ENCODE peak calls at places on chromosomes 1 and 21, in eight cellular contexts. R is NCI-H2029, I is astrocyte of the hippocampus, H is spleen, Z is dorsolateral prefrontal cortex, V is Ammon's horn, J is A172, S is HCEC 1CT. T is an unnamed sample.

GRCh38 chr21:34129039-34129891 is 55.9 kb downstream of the MRPS6 start:
- DNase-seq in R (peak; percentile 72), I (peak; percentile 90), H (no peak), Z (peak; percentile 74), V (peak; percentile 86), J (peak; percentile 86), S (peak; percentile 87), T (peak; percentile 58)

GRCh38 chr1:244171241-244171985 is 120.3 kb downstream of the ZBTB18 start:
- DNase-seq in R (no peak), I (no peak), H (no peak), Z (peak; percentile 89), V (peak; percentile 80), J (no peak), S (no peak), T (peak; percentile 39)

GRCh38 chr1:35574655-35575400 is 1.7 kb downstream of the TFAP2E start:
- DNase-seq in R (no peak), I (no peak), H (peak; percentile 59), Z (no peak), V (no peak), J (no peak), S (no peak), T (no peak)

GRCh38 chr1:23673086-23673813 is 18.4 kb upstream of the RPL11 start:
- DNase-seq in R (no peak), I (peak; percentile 75), H (no peak), Z (no peak), V (no peak), J (peak; percentile 46), S (peak; percentile 63), T (no peak)

GRCh38 chr1:179058343-179059184 is 23.3 kb upstream of the TOR3A start:
- DNase-seq in R (no peak), I (no peak), H (no peak), Z (no peak), V (no peak), J (peak; percentile 54), S (peak; percentile 75), T (no peak)

GRCh38 chr21:21057349-21058062 is 59.3 kb downstream of the NCAM2 start:
- DNase-seq in R (no peak), I (no peak), H (no peak), Z (no peak), V (no peak), J (no peak), S (no peak), T (no peak)

GRCh38 chr1:24955161-24955560 is 25.1 kb upstream of the RUNX3 start:
- DNase-seq in R (no peak), I (no peak), H (peak; percentile 32), Z (no peak), V (no peak), J (peak; percentile 79), S (no peak), T (no peak)

GRCh38 chr1:212354464-212354863 is 60.2 kb downstream of the PACC1 start:
- DNase-seq in R (no peak), I (no peak), H (no peak), Z (no peak), V (no peak), J (no peak), S (no peak), T (no peak)

GRCh38 chr1:95793893-95794292 is 559.9 kb downstream of the RWDD3 start:
- DNase-seq in R (no peak), I (peak; percentile 6), H (no peak), Z (no peak), V (peak; percentile 5), J (no peak), S (no peak), T (no peak)

GRCh38 chr1:196209983-196210382 is 398.3 kb downstream of the KCNT2 start:
- DNase-seq in R (no peak), I (peak; percentile 72), H (no peak), Z (no peak), V (no peak), J (no peak), S (no peak), T (no peak)

GRCh38 chr1:23634840-23635642 is 56.6 kb upstream of the RPL11 start:
- DNase-seq in R (peak; percentile 39), I (peak; percentile 87), H (no peak), Z (peak; percentile 13), V (peak; percentile 68), J (peak; percentile 60), S (peak; percentile 61), T (peak; percentile 63)

GRCh38 chr1:48680411-48681035 is 96.2 kb downstream of the BEND5 start:
- DNase-seq in R (no peak), I (peak; percentile 50), H (no peak), Z (no peak), V (no peak), J (no peak), S (no peak), T (no peak)

GRCh38 chr1:233587958-233588799 is 25.7 kb upstream of the KCNK1 start:
- DNase-seq in R (no peak), I (peak; percentile 46), H (no peak), Z (peak; percentile 76), V (peak; percentile 30), J (no peak), S (no peak), T (no peak)

GRCh38 chr1:234521802-234522185 is 42.8 kb upstream of the TARBP1 start:
- DNase-seq in R (no peak), I (no peak), H (no peak), Z (no peak), V (no peak), J (no peak), S (no peak), T (no peak)

GRCh38 chr1:35524106-35524505 is 33.1 kb downstream of the KIAA0319L start:
- DNase-seq in R (no peak), I (no peak), H (no peak), Z (no peak), V (no peak), J (no peak), S (no peak), T (no peak)

GRCh38 chr1:34681481-34682451 is 73.1 kb upstream of the GJB5 start:
- DNase-seq in R (peak; percentile 40), I (peak; percentile 66), H (no peak), Z (peak; percentile 18), V (peak; percentile 32), J (peak; percentile 12), S (no peak), T (peak; percentile 40)

GRCh38 chr1:218925777-218926176 is 247.9 kb upstream of the LYPLAL1 start:
- DNase-seq in R (no peak), I (no peak), H (no peak), Z (no peak), V (no peak), J (no peak), S (no peak), T (no peak)

GRCh38 chr1:30407030-30407861 is 316.1 kb downstream of the MATN1 start:
- DNase-seq in R (no peak), I (peak; percentile 4), H (peak; percentile 54), Z (peak; percentile 2), V (no peak), J (peak; percentile 51), S (no peak), T (no peak)

GRCh38 chr21:15277498-15277897 is 212.7 kb upstream of the NRIP1 start:
- DNase-seq in R (no peak), I (no peak), H (no peak), Z (no peak), V (no peak), J (no peak), S (no peak), T (no peak)

GRCh38 chr1:173258484-173259264 is 51.5 kb upstream of the TNFSF4 start:
- DNase-seq in R (no peak), I (peak; percentile 38), H (no peak), Z (no peak), V (no peak), J (peak; percentile 65), S (no peak), T (no peak)

GRCh38 chr1:28503117-28503516 is 2.7 kb upstream of the RCC1 start:
- DNase-seq in R (no peak), I (no peak), H (no peak), Z (no peak), V (no peak), J (no peak), S (no peak), T (no peak)

GRCh38 chr1:23592209-23592905 is 33.1 kb upstream of the ID3 start:
- DNase-seq in R (no peak), I (peak; percentile 53), H (no peak), Z (no peak), V (no peak), J (no peak), S (no peak), T (no peak)

GRCh38 chr1:155001438-155001687 is 1.2 kb upstream of the ZBTB7B start:
- DNase-seq in R (no peak), I (no peak), H (no peak), Z (no peak), V (no peak), J (no peak), S (peak; percentile 36), T (no peak)

GRCh38 chr1:198778049-198778448 is 139.2 kb downstream of the PTPRC start:
- DNase-seq in R (no peak), I (peak; percentile 70), H (peak; percentile 77), Z (no peak), V (no peak), J (peak; percentile 35), S (no peak), T (no peak)

GRCh38 chr21:34839070-34839820 is 170.5 kb downstream of the CLIC6 start:
- DNase-seq in R (no peak), I (no peak), H (no peak), Z (no peak), V (no peak), J (no peak), S (no peak), T (no peak)

GRCh38 chr1:94012686-94013330 is 103.6 kb upstream of the GCLM start:
- DNase-seq in R (no peak), I (no peak), H (no peak), Z (no peak), V (no peak), J (no peak), S (no peak), T (no peak)

GRCh38 chr1:111202707-111203623 is 2.5 kb upstream of the DENND2D start:
- DNase-seq in R (no peak), I (no peak), H (no peak), Z (no peak), V (no peak), J (no peak), S (no peak), T (no peak)

GRCh38 chr1:41662656-41663437 is 178.4 kb upstream of the EDN2 start:
- DNase-seq in R (no peak), I (peak; percentile 89), H (peak; percentile 84), Z (peak; percentile 20), V (no peak), J (peak; percentile 77), S (peak; percentile 44), T (peak; percentile 46)

GRCh38 chr1:19484793-19485361 is 462 bp downstream of the CAPZB start:
- DNase-seq in R (no peak), I (peak; percentile 55), H (no peak), Z (peak; percentile 13), V (no peak), J (no peak), S (peak; percentile 25), T (no peak)

GRCh38 chr1:47703981-47704596 is 266.2 kb downstream of the FOXD2 start:
- DNase-seq in R (no peak), I (no peak), H (no peak), Z (no peak), V (no peak), J (peak; percentile 72), S (peak; percentile 8), T (no peak)

GRCh38 chr21:38377165-38378093 is 120.6 kb downstream of the KCNJ15 start:
- DNase-seq in R (no peak), I (no peak), H (no peak), Z (no peak), V (no peak), J (no peak), S (no peak), T (no peak)